ENCODE peak calls at places on chromosomes 5 and 9, in six cellular contexts. P is mammary epithelial cell, F is progenitor cell of endocrine pancreas, V is endothelial cell, H is fibroblast of pulmonary artery, C is AG04450. T is an unnamed sample.

GRCh38 chr9:8890695-8891094 is 1091.1 kb upstream of the DMAC1 start:
- DNase-seq in P (no peak), F (no peak), V (no peak), H (no peak), C (no peak), T (no peak)

GRCh38 chr5:98308960-98309359 is 464.5 kb upstream of the RGMB start:
- DNase-seq in P (peak), F (no peak), V (no peak), H (peak), C (no peak), T (no peak)

GRCh38 chr9:3299872-3300271 is 225.9 kb downstream of the RFX3 start:
- DNase-seq in P (no peak), F (no peak), V (no peak), H (no peak), C (no peak), T (no peak)

GRCh38 chr9:114272739-114273431 is 50.0 kb upstream of the ORM1 start:
- DNase-seq in P (no peak), F (no peak), V (no peak), H (no peak), C (no peak), T (no peak)

GRCh38 chr9:126389958-126390357 is 63.3 kb downstream of the MVB12B start:
- DNase-seq in P (no peak), F (no peak), V (no peak), H (no peak), C (no peak), T (no peak)

GRCh38 chr5:16864566-16864965 is 71.5 kb downstream of the MYO10 start:
- DNase-seq in P (no peak), F (no peak), V (no peak), H (no peak), C (no peak), T (no peak)

GRCh38 chr9:6978591-6978990 is 220.8 kb downstream of the KDM4C start:
- DNase-seq in P (no peak), F (no peak), V (no peak), H (no peak), C (no peak), T (no peak)

GRCh38 chr5:132299901-132300300 is 5.7 kb downstream of the SLC22A4 start:
- DNase-seq in P (no peak), F (no peak), V (no peak), H (no peak), C (no peak), T (no peak)

GRCh38 chr5:154714271-154714986 is 40.7 kb upstream of the LARP1 start:
- DNase-seq in P (peak), F (no peak), V (no peak), H (peak), C (peak), T (no peak)

GRCh38 chr5:174448662-174449061 is 275.7 kb upstream of the MSX2 start:
- DNase-seq in P (no peak), F (no peak), V (no peak), H (no peak), C (no peak), T (no peak)

GRCh38 chr9:120612218-120612617 is 32.3 kb upstream of the CDK5RAP2 start:
- DNase-seq in P (no peak), F (no peak), V (no peak), H (peak), C (no peak), T (no peak)

GRCh38 chr5:55551298-55551846 is 16.6 kb upstream of the PLPP1 start:
- DNase-seq in P (peak), F (no peak), V (no peak), H (no peak), C (no peak), T (no peak)

GRCh38 chr5:143801251-143801650 is 10.7 kb upstream of the HMHB1 start:
- DNase-seq in P (no peak), F (no peak), V (no peak), H (no peak), C (no peak), T (no peak)

GRCh38 chr9:129236441-129237145 is 58.5 kb upstream of the IER5L start:
- DNase-seq in P (no peak), F (no peak), V (no peak), H (no peak), C (no peak), T (no peak)

GRCh38 chr5:81717815-81718214 is 33.1 kb downstream of the SSBP2 start:
- DNase-seq in P (no peak), F (no peak), V (no peak), H (no peak), C (peak), T (no peak)

GRCh38 chr9:76290555-76290954 is 103.7 kb downstream of the RFK start:
- DNase-seq in P (no peak), F (no peak), V (no peak), H (no peak), C (no peak), T (no peak)

GRCh38 chr9:112849363-112849922 is 41.2 kb downstream of the SLC46A2 start:
- DNase-seq in P (no peak), F (no peak), V (no peak), H (no peak), C (no peak), T (no peak)

GRCh38 chr5:164335837-164336236 is 830.4 kb downstream of the MAT2B start:
- DNase-seq in P (peak), F (no peak), V (no peak), H (peak), C (no peak), T (no peak)

GRCh38 chr5:39811381-39811780 is 386.6 kb upstream of the DAB2 start:
- DNase-seq in P (no peak), F (no peak), V (no peak), H (no peak), C (no peak), T (no peak)

GRCh38 chr5:123813937-123814624 is 302.1 kb downstream of the CSNK1G3 start:
- DNase-seq in P (peak), F (no peak), V (no peak), H (peak), C (no peak), T (no peak)

GRCh38 chr5:120510994-120511686 is 47.0 kb downstream of the PRR16 start:
- DNase-seq in P (no peak), F (no peak), V (no peak), H (no peak), C (no peak), T (no peak)
- TF ChIP-seq CTCF in P (no peak), F (no peak), V (no peak), H (no peak), C (no peak), T (no peak)

GRCh38 chr5:79511945-79512493 is 1.9 kb downstream of the HOMER1 start:
- DNase-seq in P (no peak), F (no peak), V (no peak), H (no peak), C (no peak), T (no peak)
- TF ChIP-seq CTCF in P (no peak), F (no peak), V (no peak), H (no peak), C (no peak), T (no peak)

GRCh38 chr9:123104807-123105206 is 71.3 kb downstream of the GPR21 start:
- DNase-seq in P (no peak), F (no peak), V (no peak), H (no peak), C (no peak), T (no peak)
- TF ChIP-seq CTCF in P (no peak), F (no peak), V (no peak), H (no peak), C (no peak), T (no peak)

DNA sequence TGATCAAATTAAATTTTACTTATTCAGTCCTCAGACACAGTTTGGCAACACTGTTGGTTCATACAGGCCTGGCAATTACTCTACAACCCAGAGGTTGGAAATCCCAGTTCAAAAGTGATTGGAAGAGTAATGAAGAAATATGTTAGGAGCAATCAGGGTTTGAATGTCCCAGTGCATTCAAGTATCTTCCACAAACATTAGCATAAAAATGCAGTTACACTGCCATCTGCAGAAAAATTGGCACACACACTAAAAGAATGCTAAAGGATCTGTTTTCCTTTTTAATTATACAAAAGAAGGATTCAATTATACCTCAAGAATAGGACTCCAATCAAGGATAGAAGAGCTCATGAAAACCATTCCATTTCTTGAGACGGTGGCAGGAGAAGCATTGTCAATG is 130.2 kb downstream of the DNAH5 start:
- DNase-seq in P (peak), F (no peak), V (no peak), H (no peak), C (no peak), T (no peak)
- TF ChIP-seq CTCF in P (peak), F (no peak), V (no peak), H (no peak), C (peak), T (no peak)

GRCh38 chr5:64213568-64213967 is 47.9 kb downstream of the RNF180 start:
- DNase-seq in P (no peak), F (no peak), V (no peak), H (no peak), C (no peak), T (no peak)

GRCh38 chr5:64209353-64209752 is 43.7 kb downstream of the RNF180 start:
- DNase-seq in P (no peak), F (no peak), V (no peak), H (no peak), C (no peak), T (no peak)

GRCh38 chr5:64210866-64211265 is 45.2 kb downstream of the RNF180 start:
- DNase-seq in P (peak), F (no peak), V (no peak), H (peak), C (peak), T (no peak)

GRCh38 chr5:64206653-64207052 is 41.0 kb downstream of the RNF180 start:
- DNase-seq in P (peak), F (no peak), V (no peak), H (no peak), C (no peak), T (no peak)

GRCh38 chr5:64207978-64208377 is 42.3 kb downstream of the RNF180 start:
- DNase-seq in P (peak), F (no peak), V (no peak), H (peak), C (no peak), T (no peak)
- TF ChIP-seq CTCF in P (peak), F (peak), V (peak), H (peak), C (peak), T (peak)